ENCODE peak calls at places on chromosomes 11 and 22, in nine cellular contexts. W, X, U, E, G, H, Y, C and V are unnamed samples.

GRCh38 chr11:113556036-113556435 is 80.8 kb upstream of the DRD2 start:
- DNase-seq in W (no peak), X (no peak), U (no peak), E (no peak), G (no peak), H (no peak), Y (no peak), C (no peak), V (no peak)

GRCh38 chr11:55942785-55943392 is 6.7 kb upstream of the OR5I1 start:
- DNase-seq in W (peak; percentile 50), X (no peak), U (no peak), E (peak; percentile 62), G (no peak), H (no peak), Y (peak; percentile 3), C (no peak), V (no peak)

GRCh38 chr11:72141066-72141465 is 5.5 kb downstream of the FOLR3 start:
- DNase-seq in W (no peak), X (no peak), U (no peak), E (peak; percentile 31), G (no peak), H (no peak), Y (peak; percentile 96), C (no peak), V (no peak)

GRCh38 chr11:2311456-2312201 is 9.8 kb downstream of the TSPAN32 start:
- DNase-seq in W (no peak), X (peak; percentile 46), U (peak; percentile 61), E (no peak), G (no peak), H (no peak), Y (no peak), C (peak; percentile 79), V (no peak)

GRCh38 chr11:20042025-20042639 is 118.1 kb downstream of the DBX1 start:
- DNase-seq in W (no peak), X (no peak), U (no peak), E (peak; percentile 30), G (no peak), H (no peak), Y (no peak), C (no peak), V (no peak)

GRCh38 chr11:118437046-118437735 is 899 bp downstream of the KMT2A start:
- DNase-seq in W (peak; percentile 64), X (peak; percentile 57), U (no peak), E (peak; percentile 28), G (peak; percentile 47), H (no peak), Y (peak; percentile 33), C (peak; percentile 85), V (peak; percentile 74)

GRCh38 chr11:65225284-65226102 is 36.3 kb upstream of the POLA2 start:
- DNase-seq in W (peak; percentile 77), X (no peak), U (no peak), E (peak; percentile 32), G (peak; percentile 69), H (no peak), Y (peak; percentile 45), C (peak; percentile 87), V (no peak)

GRCh38 chr11:62909107-62909894 is 11.9 kb downstream of the CHRM1 start:
- DNase-seq in W (peak; percentile 93), X (peak; percentile 75), U (no peak), E (peak; percentile 56), G (peak; percentile 85), H (no peak), Y (peak; percentile 42), C (peak; percentile 90), V (peak; percentile 89)

GRCh38 chr11:120182357-120182756 is 28.5 kb upstream of the OAF start:
- DNase-seq in W (no peak), X (peak; percentile 36), U (no peak), E (no peak), G (no peak), H (no peak), Y (no peak), C (peak; percentile 52), V (no peak)

DNA sequence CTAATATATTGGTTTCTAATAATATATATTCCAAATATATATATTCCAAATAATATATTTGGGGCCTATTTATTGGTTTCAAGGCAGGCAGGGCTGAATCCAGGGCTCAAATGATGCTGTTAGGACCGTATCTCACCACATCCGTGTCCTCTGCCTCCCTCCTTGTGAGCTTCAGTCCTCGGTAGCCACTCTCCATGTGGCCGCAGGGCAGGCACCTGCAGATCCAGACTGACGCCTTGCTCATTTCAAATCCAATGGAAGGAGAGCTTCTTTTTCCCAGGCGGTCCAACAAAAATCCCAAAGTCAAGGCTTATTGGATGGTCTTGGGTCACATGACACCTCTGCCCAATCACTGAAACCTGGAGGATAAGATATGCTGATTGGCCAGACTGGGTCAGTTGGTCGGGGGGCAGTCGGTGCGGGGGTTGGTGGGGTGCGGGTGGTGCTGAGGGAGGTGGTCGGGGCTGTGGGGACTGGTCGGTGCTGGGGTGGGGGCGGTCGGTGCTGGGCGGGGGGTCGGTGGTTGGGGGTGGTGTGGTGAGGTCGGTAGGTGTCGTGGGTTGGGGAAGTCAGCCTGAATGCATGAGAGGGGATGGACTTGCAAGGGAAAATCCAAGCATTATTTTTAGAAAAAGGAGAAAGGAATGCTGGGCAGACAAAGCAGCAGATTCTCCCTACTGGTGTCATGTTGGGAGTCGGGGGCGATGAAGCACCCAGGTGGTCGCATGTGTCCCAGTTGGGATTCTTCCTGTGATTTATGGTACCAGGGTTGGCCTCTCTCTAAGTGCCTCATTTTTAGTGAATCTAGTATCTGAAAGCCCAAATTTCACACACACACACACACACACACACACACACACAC is 89.5 kb downstream of the TP53I11 start:
- DNase-seq in W (no peak), X (no peak), U (no peak), E (no peak), G (no peak), H (no peak), Y (no peak), C (peak; percentile 70), V (no peak)
- H3K4me1 ChIP-seq in W (peaks cover 14% of the 10 kb centered on the region), X (no peaks in the 10 kb centered on the region), U (peaks cover 13% of the 10 kb centered on the region), E (peaks cover 42% of the 10 kb centered on the region), G (peaks cover 20% of the 10 kb centered on the region), H (peaks cover 12% of the 10 kb centered on the region), Y (peaks cover 5% of the 10 kb centered on the region), C (no peaks in the 10 kb centered on the region), V (peaks cover 2% of the 10 kb centered on the region)

DNA sequence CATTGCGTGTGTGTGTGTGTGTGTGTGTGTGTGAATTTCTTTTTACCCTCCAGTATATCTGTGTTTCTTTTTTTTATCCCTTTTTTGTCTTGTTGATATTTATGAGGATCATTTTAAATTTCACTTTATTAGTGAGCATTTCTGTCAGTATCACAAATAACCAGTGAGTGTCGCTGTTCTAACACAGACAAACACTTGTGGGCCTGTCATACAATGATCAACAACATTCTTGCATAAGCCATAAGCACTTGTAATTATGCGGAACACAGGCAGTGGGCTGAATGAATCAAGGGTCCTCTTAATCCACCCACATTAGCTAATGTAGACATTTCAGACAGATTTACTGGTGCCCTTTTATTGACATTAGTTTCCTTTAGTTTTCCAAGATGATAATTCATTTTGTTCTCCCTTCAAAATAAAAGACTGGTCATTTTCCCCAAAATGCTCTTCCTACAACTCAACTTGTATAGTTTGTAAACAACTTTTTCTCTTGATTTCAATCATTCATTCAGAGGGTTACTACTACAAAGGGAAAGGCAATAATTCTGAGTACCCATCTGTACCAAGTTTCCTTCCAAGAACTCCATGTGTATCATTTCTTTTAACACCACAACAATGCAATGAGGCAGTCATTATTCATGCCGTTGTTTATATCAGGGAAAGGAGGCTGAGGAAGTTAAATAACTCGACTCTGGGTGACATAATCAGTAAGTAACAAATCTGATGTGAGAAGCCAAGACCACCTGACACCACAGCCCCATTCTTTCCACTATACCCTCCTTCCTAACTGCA is 34.6 kb upstream of the ANO3 start:
- DNase-seq in W (peak; percentile 80), X (no peak), U (no peak), E (peak; percentile 77), G (no peak), H (no peak), Y (no peak), C (no peak), V (no peak)
- TF ChIP-seq CTCF in W (peak; percentile 75), X (peak; percentile 35), U (peak; percentile 78), E (peak; percentile 71), G (peak; percentile 45), H (peak; percentile 36), Y (peak; percentile 90), C (peak; percentile 64), V (no peak)

GRCh38 chr22:33888821-33889220 is 31.5 kb downstream of the LARGE1 start:
- DNase-seq in W (no peak), X (no peak), U (no peak), E (no peak), G (no peak), H (no peak), Y (no peak), C (no peak), V (no peak)
- H3K4me1 ChIP-seq in W (no peaks in the 10 kb centered on the region), X (peaks cover 24% of the 10 kb centered on the region), U (no peaks in the 10 kb centered on the region), E (no peaks in the 10 kb centered on the region), G (peaks cover 13% of the 10 kb centered on the region), H (peaks cover 10% of the 10 kb centered on the region), Y (peaks cover 3% of the 10 kb centered on the region), C (no peaks in the 10 kb centered on the region), V (peaks cover 7% of the 10 kb centered on the region)

DNA sequence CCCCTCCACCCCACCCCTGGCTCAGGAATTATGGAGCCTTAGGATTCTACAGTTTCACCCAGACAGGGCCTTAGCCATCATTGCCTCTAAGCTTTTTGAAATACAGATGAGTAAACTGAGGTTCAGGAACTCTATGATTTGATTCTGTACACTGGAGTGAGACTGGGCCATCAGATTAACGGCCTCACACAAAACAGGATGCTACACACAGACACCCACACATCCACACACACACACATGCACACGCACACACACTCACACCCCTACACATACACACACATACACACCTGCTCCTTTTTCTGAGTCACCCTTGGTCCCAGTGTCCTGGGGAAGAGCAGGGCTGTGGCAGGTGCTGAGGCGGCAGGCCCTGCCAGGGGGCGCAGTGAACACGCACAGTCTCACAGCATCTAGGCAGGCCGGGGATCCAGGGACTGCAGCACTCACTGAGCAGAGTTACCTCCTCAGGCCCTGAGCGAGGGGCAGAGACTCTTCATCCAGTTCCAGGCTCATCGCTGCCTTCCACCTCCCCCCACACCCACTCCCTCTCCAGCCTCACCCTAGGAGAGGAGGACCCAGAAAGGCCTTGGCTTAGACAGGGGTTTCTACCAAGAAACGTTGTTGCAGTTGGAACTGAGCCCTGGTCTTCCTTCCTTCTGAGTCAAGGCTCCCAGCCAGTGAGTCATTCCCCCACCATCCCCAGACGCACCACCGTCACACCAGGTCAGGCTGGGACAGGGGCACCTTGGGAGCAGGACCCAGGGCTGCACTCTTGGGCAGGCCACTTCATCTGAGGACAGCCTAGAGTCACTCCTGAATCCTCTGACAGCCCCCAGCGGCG is 89.8 kb upstream of the PARVA start:
- DNase-seq in W (peak; percentile 42), X (peak; percentile 77), U (peak; percentile 93), E (peak; percentile 95), G (peak; percentile 48), H (peak; percentile 91), Y (peak; percentile 86), C (peak; percentile 88), V (no peak)
- TF ChIP-seq CTCF in W (peak; percentile 46), X (no peak), U (peak; percentile 57), E (peak; percentile 67), G (peak; percentile 24), H (peak; percentile 34), Y (peak; percentile 80), C (no peak), V (no peak)